ENCODE peak calls at places on chromosomes 5 and 9, in five cellular contexts. V is activated naive CD4-positive, alpha-beta T cell treated with anti-CD3 and anti-CD28 coated beads, Interleukin-2, amount 50 U/mL, for 72 hours; Q is activated CD8-positive, alpha-beta memory T cell treated with anti-CD3 and anti-CD28 coated beads, Interleukin-2, amount 10 ng/mL, durations not matched to agents 7 days and 5 days; X is stimulated activated naive CD8-positive, alpha-beta T cell treated with anti-CD3 and anti-CD28 coated beads, Interleukin-15, amount 100 ng/mL, for 72 hours; D is activated T-cell treated with anti-CD3 and anti-CD28 coated beads, Interleukin-2, amount 50 U/mL, for 4 hours. C is an unnamed sample.

GRCh38 chr5:100755435-100755834 is 147.6 kb downstream of the ST8SIA4 start:
- ATAC-seq in X (no peak), D (no peak), V (no peak), Q (no peak), C (no peak)

GRCh38 chr9:84230355-84231136 is 110.0 kb downstream of the SLC28A3 start:
- ATAC-seq in D (no peak), Q (no peak), X (no peak), V (no peak), C (no peak)

GRCh38 chr5:23314827-23315226 is 192.6 kb upstream of the PRDM9 start:
- ATAC-seq in X (no peak), D (no peak), V (no peak), Q (no peak), C (no peak)

GRCh38 chr5:54148062-54148461 is 162.3 kb downstream of the ARL15 start:
- ATAC-seq in D (no peak), V (no peak), Q (no peak), X (no peak), C (no peak)

GRCh38 chr9:107760469-107761242 is 271.1 kb upstream of the KLF4 start:
- ATAC-seq in V (no peak), D (no peak), Q (no peak), X (no peak), C (no peak)

GRCh38 chr9:96040591-96041461 is 165.3 kb downstream of the ERCC6L2 start:
- ATAC-seq in V (no peak), D (no peak), Q (no peak), X (no peak), C (no peak)

GRCh38 chr5:112254303-112254702 is 164.8 kb downstream of the EPB41L4A start:
- ATAC-seq in V (no peak), D (no peak), Q (no peak), X (peak), C (no peak)

GRCh38 chr9:25003686-25004085 is 458.0 kb upstream of the IZUMO3 start:
- ATAC-seq in D (no peak), X (no peak), Q (no peak), V (no peak), C (no peak)

GRCh38 chr5:85556464-85556863 is 1061.3 kb upstream of the COX7C start:
- ATAC-seq in V (no peak), X (no peak), Q (no peak), D (no peak), C (no peak)